ENCODE peak calls at places on chromosomes 13 and 19, in six cellular contexts. A is T-helper 1 cell, L is globus pallidus, K is astrocyte of the spinal cord, U is AG04450, I is neuronal stem cell. C is an unnamed sample.

GRCh38 chr19:19643158-19644053 is at the start of gene GMIP:
- DNase-seq in A (peak; percentile 75), L (no peak), K (peak; percentile 24), U (no peak), I (peak; percentile 75), C (no peak)

GRCh38 chr13:24180743-24181384 is 20.3 kb downstream of the SPATA13 start:
- DNase-seq in A (no peak), L (no peak), K (peak; percentile 58), U (no peak), I (no peak), C (no peak)

GRCh38 chr19:4534836-4535658 is at the start of gene PLIN5:
- DNase-seq in A (no peak), L (peak; percentile 34), K (peak; percentile 19), U (no peak), I (peak; percentile 85), C (no peak)

GRCh38 chr13:114047358-114047881 is 73.5 kb upstream of the C13orf46 start:
- DNase-seq in A (no peak), L (no peak), K (peak; percentile 20), U (no peak), I (no peak), C (no peak)

GRCh38 chr13:25170554-25171107 is 1.5 kb downstream of the AMER2 start:
- DNase-seq in A (no peak), L (peak; percentile 71), K (no peak), U (no peak), I (no peak), C (no peak)

GRCh38 chr19:3665681-3666544 is 34.4 kb downstream of the PIP5K1C start:
- DNase-seq in A (peak; percentile 48), L (no peak), K (no peak), U (no peak), I (peak; percentile 53), C (no peak)

GRCh38 chr19:7618366-7618765 is 11.0 kb downstream of the XAB2 start:
- DNase-seq in A (no peak), L (no peak), K (no peak), U (no peak), I (no peak), C (no peak)

GRCh38 chr19:51687791-51688664 is 5.1 kb upstream of the SPACA6 start:
- DNase-seq in A (no peak), L (peak; percentile 69), K (peak; percentile 55), U (no peak), I (no peak), C (no peak)

GRCh38 chr13:93227906-93228801 is 1.5 kb downstream of the GPC6 start:
- DNase-seq in A (no peak), L (peak; percentile 39), K (peak; percentile 92), U (no peak), I (peak; percentile 89), C (peak; percentile 75)

GRCh38 chr13:110158201-110158600 is 148.8 kb downstream of the COL4A1 start:
- DNase-seq in A (no peak), L (no peak), K (no peak), U (no peak), I (no peak), C (no peak)

GRCh38 chr13:97030705-97031452 is 36.6 kb upstream of the OXGR1 start:
- DNase-seq in A (no peak), L (peak; percentile 16), K (peak; percentile 66), U (peak; percentile 4), I (peak; percentile 8), C (peak; percentile 62)

C was measured in astrocyte of the cerebellum.